ENCODE peak calls at places on chromosomes 7 and 10, in seven cellular contexts. One of them, this sample, is unnamed.

GRCh38 chr7:48497521-48497920 is 326.3 kb downstream of the ABCA13 start:
- DNase-seq in colonic mucosa: no peak
- DNase-seq in right lobe of liver: no peak
- DNase-seq in PC-3: no peak
- DNase-seq in HCT116: no peak
- DNase-seq in transverse colon: no peak
- DNase-seq in breast epithelium: no peak
- DNase-seq in this sample: no peak

GRCh38 chr10:78267598-78267997 is 233.9 kb downstream of the RPS24 start:
- DNase-seq in colonic mucosa: no peak
- DNase-seq in right lobe of liver: no peak
- DNase-seq in PC-3: peak; percentile 43
- DNase-seq in HCT116: no peak
- DNase-seq in transverse colon: no peak
- DNase-seq in breast epithelium: no peak
- DNase-seq in this sample: no peak

GRCh38 chr10:77643795-77644468 is 6.3 kb upstream of the KCNMA1 start:
- DNase-seq in colonic mucosa: peak; percentile 32
- DNase-seq in right lobe of liver: peak; percentile 38
- DNase-seq in PC-3: peak; percentile 98
- DNase-seq in HCT116: peak; percentile 49
- DNase-seq in transverse colon: peak; percentile 44
- DNase-seq in breast epithelium: no peak
- DNase-seq in this sample: no peak

GRCh38 chr7:129690701-129691100 is 79.2 kb downstream of the NRF1 start:
- DNase-seq in colonic mucosa: no peak
- DNase-seq in right lobe of liver: no peak
- DNase-seq in PC-3: peak; percentile 64
- DNase-seq in HCT116: no peak
- DNase-seq in transverse colon: no peak
- DNase-seq in breast epithelium: no peak
- DNase-seq in this sample: no peak

GRCh38 chr10:7111574-7111973 is 299.3 kb downstream of the SFMBT2 start:
- DNase-seq in colonic mucosa: no peak
- DNase-seq in right lobe of liver: no peak
- DNase-seq in PC-3: peak; percentile 73
- DNase-seq in HCT116: no peak
- DNase-seq in transverse colon: no peak
- DNase-seq in breast epithelium: no peak
- DNase-seq in this sample: no peak

GRCh38 chr7:26658080-26658697 is 206.2 kb downstream of the SKAP2 start:
- DNase-seq in colonic mucosa: no peak
- DNase-seq in right lobe of liver: no peak
- DNase-seq in PC-3: peak; percentile 23
- DNase-seq in HCT116: no peak
- DNase-seq in transverse colon: no peak
- DNase-seq in breast epithelium: no peak
- DNase-seq in this sample: no peak

GRCh38 chr7:79980376-79980775 is 154.3 kb upstream of the GNAI1 start:
- DNase-seq in colonic mucosa: no peak
- DNase-seq in right lobe of liver: no peak
- DNase-seq in PC-3: no peak
- DNase-seq in HCT116: no peak
- DNase-seq in transverse colon: no peak
- DNase-seq in breast epithelium: no peak
- DNase-seq in this sample: no peak

GRCh38 chr7:41882271-41882670 is 179.4 kb upstream of the INHBA start:
- DNase-seq in colonic mucosa: no peak
- DNase-seq in right lobe of liver: no peak
- DNase-seq in PC-3: no peak
- DNase-seq in HCT116: no peak
- DNase-seq in transverse colon: no peak
- DNase-seq in breast epithelium: no peak
- DNase-seq in this sample: no peak

GRCh38 chr10:43961523-43962345 is 313.1 kb upstream of the ZNF32 start:
- DNase-seq in colonic mucosa: no peak
- DNase-seq in right lobe of liver: no peak
- DNase-seq in PC-3: no peak
- DNase-seq in HCT116: no peak
- DNase-seq in transverse colon: no peak
- DNase-seq in breast epithelium: no peak
- DNase-seq in this sample: no peak

DNA sequence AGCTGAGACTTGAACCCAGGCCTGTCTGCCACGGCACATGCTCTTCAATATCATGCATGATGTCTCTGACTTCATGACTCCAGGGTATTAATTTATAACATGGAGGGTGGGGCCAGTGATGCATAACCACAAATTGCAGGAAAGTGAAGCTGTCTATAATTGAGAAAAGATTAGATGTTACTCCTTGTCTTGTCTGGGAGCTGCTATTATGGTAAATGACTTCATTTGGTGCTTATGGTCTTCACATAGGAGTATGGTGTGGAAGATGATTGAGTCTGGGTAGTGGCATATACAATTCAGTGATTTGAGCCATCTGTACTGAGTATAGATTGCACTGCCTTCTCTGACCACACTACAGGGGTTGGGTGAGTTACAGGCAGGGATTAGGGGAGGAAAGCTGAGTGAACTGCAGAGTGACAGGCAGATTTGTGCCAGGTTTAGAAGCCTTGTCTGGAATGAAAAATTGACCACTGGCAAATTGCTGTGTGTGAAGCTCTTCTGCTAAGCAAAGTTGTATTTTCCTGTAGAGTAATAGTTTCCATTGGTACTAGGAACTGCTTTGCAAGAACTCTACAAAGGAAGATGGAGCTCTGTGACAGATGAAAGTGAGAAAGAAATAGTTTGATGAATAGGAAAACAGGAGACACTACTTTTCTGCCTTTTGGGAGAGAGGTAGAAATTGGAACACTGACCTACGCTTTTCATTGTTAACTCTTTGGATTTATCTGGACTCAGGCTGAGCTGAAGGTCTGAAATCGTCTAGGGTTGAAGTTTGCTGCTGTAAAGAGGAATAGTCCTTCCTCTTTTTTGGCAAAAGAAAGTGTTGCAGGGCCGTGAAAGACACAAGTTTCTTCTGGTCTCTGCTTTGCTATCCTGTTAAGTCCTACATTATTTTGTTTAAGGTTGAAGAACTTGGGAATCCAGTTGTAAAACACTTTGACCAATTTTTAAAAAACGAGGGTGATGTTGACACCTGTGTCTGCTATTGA is 2.7 kb downstream of the SND1 start:
- DNase-seq in colonic mucosa: no peak
- DNase-seq in right lobe of liver: no peak
- DNase-seq in PC-3: no peak
- DNase-seq in HCT116: no peak
- DNase-seq in transverse colon: no peak
- DNase-seq in breast epithelium: no peak
- DNase-seq in this sample: no peak
- H3K4me1 ChIP-seq in colonic mucosa: no peaks in the 10 kb centered on the region
- H3K4me1 ChIP-seq in right lobe of liver: peaks cover 31% of the 10 kb centered on the region
- H3K4me1 ChIP-seq in PC-3: peaks cover 30% of the 10 kb centered on the region
- H3K4me1 ChIP-seq in HCT116: peaks cover 22% of the 10 kb centered on the region
- H3K4me1 ChIP-seq in transverse colon: peaks cover 6% of the 10 kb centered on the region
- H3K4me1 ChIP-seq in breast epithelium: no peaks in the 10 kb centered on the region
- H3K4me1 ChIP-seq in this sample: peaks cover 17% of the 10 kb centered on the region

DNA sequence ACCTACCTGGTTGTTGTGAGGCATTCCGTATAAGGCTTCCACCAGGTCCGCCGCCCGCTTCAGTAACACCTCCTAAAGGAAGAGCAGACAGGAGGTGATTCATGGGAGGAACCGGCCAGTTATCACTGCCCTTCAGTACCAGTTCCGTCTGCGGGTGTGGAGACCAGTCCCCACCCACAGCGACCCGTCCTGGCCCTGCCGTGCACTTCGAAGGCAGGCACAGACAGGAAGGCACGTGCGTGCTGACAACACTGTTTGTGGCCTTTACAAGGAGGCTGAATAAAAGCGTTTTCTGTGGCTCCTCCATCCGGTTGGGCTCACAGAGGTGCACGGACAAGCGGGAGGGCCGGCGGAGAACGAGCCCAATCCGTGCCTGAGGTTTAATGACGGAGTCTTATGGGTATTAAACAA is 120.9 kb downstream of the EBF3 start:
- DNase-seq in colonic mucosa: no peak
- DNase-seq in right lobe of liver: no peak
- DNase-seq in PC-3: no peak
- DNase-seq in HCT116: no peak
- DNase-seq in transverse colon: no peak
- DNase-seq in breast epithelium: no peak
- DNase-seq in this sample: no peak
- TF ChIP-seq CTCF in colonic mucosa: no peak
- TF ChIP-seq CTCF in right lobe of liver: no peak
- TF ChIP-seq CTCF in PC-3: no peak
- TF ChIP-seq CTCF in HCT116: no peak
- TF ChIP-seq CTCF in transverse colon: no peak
- TF ChIP-seq CTCF in breast epithelium: no peak
- TF ChIP-seq CTCF in this sample: no peak

DNA sequence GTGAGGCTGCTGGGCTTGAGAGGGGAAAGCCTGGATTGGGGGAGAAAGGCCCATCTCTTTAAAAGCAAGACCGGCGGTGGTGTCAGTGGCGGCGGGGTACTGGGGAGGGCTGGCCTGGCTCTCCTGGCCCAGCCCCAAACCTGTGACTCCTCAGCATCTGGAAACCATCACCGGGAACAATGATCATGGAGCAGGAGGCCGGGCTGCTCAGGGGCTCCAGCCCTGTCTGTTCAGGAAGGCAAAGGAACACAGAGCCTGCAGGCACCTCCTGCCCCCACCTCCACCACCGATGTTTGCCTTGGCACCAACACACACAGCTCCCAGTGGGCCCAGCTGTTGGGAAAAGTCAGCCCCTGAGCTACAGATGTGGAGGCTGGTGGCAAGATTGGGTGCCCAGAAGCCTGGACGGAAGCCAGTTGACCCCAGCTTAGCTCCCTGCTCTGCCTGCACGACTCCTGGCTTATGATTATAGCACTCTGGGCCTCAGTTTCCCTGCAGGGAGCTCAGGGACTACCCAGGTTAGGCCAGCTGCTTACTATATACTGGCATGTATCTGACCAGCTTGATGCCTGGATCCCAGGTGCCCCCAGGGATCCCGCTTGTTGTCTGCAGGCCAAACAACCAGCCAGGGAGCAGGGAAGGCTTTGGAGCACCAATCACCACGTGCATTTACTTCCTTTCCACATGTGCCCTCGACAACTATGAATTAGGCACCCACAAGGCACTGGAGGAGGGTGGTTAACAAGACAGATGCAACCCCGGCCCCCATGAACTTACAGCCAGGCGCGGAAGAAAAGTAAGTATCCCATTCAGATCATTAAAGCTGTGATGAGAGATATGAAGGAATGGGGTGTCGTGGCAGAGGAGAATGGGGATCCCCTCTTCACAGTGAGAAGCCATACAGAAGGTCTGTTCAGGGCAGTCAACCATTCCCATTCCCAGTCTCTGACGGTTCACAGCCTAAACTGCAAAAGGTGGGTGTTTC is 37.3 kb downstream of the ZCCHC24 start:
- DNase-seq in colonic mucosa: no peak
- DNase-seq in right lobe of liver: peak; percentile 48
- DNase-seq in PC-3: no peak
- DNase-seq in HCT116: no peak
- DNase-seq in transverse colon: peak; percentile 51
- DNase-seq in breast epithelium: peak; percentile 53
- DNase-seq in this sample: peak; percentile 38
- H3K4me1 ChIP-seq in colonic mucosa: peaks cover 9% of the 10 kb centered on the region
- H3K4me1 ChIP-seq in right lobe of liver: peaks cover 68% of the 10 kb centered on the region
- H3K4me1 ChIP-seq in PC-3: peaks cover 30% of the 10 kb centered on the region
- H3K4me1 ChIP-seq in HCT116: no peaks in the 10 kb centered on the region
- H3K4me1 ChIP-seq in transverse colon: peaks cover 76% of the 10 kb centered on the region
- H3K4me1 ChIP-seq in breast epithelium: peaks cover 45% of the 10 kb centered on the region
- H3K4me1 ChIP-seq in this sample: no peaks in the 10 kb centered on the region

GRCh38 chr10:61836888-61837747 is 64.4 kb upstream of the ARID5B start:
- DNase-seq in colonic mucosa: no peak
- DNase-seq in right lobe of liver: no peak
- DNase-seq in PC-3: peak; percentile 100
- DNase-seq in HCT116: peak; percentile 77
- DNase-seq in transverse colon: no peak
- DNase-seq in breast epithelium: no peak
- DNase-seq in this sample: no peak
- TF ChIP-seq CTCF in colonic mucosa: no peak
- TF ChIP-seq CTCF in right lobe of liver: no peak
- TF ChIP-seq CTCF in PC-3: no peak
- TF ChIP-seq CTCF in HCT116: no peak
- TF ChIP-seq CTCF in transverse colon: no peak
- TF ChIP-seq CTCF in breast epithelium: no peak
- TF ChIP-seq CTCF in this sample: no peak

GRCh38 chr10:110868981-110869380 is 2.7 kb upstream of the PDCD4 start:
- DNase-seq in colonic mucosa: no peak
- DNase-seq in right lobe of liver: no peak
- DNase-seq in PC-3: no peak
- DNase-seq in HCT116: no peak
- DNase-seq in transverse colon: no peak
- DNase-seq in breast epithelium: no peak
- DNase-seq in this sample: no peak
- H3K4me1 ChIP-seq in colonic mucosa: peaks cover 3% of the 10 kb centered on the region
- H3K4me1 ChIP-seq in right lobe of liver: peaks cover 4% of the 10 kb centered on the region
- H3K4me1 ChIP-seq in PC-3: peaks cover 28% of the 10 kb centered on the region
- H3K4me1 ChIP-seq in HCT116: peaks cover 40% of the 10 kb centered on the region
- H3K4me1 ChIP-seq in transverse colon: peaks cover 54% of the 10 kb centered on the region
- H3K4me1 ChIP-seq in breast epithelium: no peaks in the 10 kb centered on the region
- H3K4me1 ChIP-seq in this sample: peaks cover 26% of the 10 kb centered on the region

GRCh38 chr7:76383089-76383944 is 24.5 kb upstream of the YWHAG start:
- DNase-seq in colonic mucosa: no peak
- DNase-seq in right lobe of liver: no peak
- DNase-seq in PC-3: no peak
- DNase-seq in HCT116: peak; percentile 81
- DNase-seq in transverse colon: no peak
- DNase-seq in breast epithelium: no peak
- DNase-seq in this sample: no peak
- TF ChIP-seq CTCF in colonic mucosa: no peak
- TF ChIP-seq CTCF in right lobe of liver: no peak
- TF ChIP-seq CTCF in PC-3: no peak
- TF ChIP-seq CTCF in HCT116: peak; percentile 28
- TF ChIP-seq CTCF in transverse colon: no peak
- TF ChIP-seq CTCF in breast epithelium: no peak
- TF ChIP-seq CTCF in this sample: no peak

DNA sequence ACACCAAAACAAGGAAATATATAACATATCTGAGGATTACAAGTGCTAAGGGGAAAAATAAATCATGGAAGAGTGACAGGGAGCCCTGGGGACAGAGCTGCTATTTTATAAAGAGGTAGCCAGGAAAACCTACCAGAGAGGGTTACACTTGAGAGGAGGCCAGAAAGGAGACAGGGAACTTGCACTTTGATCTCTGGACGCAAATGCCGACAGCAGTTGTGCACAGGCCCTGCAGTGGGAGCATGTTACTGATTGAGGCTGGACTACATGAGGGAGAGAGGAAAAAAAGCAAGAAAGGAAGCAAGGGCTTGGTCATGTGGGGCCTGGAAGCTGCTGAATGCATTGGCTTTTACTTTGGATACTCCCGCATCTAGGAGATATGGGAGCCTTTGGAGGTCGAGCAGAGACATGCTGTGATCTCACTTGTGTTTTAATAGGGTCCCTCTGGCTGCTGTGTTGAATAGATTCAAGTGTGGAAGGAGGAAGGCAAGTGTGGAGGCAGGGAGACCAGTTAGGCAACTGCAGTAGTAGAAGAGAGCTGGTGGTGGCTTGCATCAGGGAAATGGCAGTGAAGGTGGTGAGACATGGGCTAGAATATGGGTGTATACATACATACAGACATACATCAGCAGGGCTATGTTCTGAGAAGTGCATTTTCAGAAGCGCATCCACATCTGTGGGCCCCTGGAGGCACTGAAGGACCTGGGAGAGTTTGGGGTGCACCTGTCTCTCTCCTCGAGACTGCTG is 26.2 kb downstream of the MINDY4 start:
- DNase-seq in colonic mucosa: peak; percentile 46
- DNase-seq in right lobe of liver: no peak
- DNase-seq in PC-3: no peak
- DNase-seq in HCT116: no peak
- DNase-seq in transverse colon: no peak
- DNase-seq in breast epithelium: no peak
- DNase-seq in this sample: no peak
- H3K4me1 ChIP-seq in colonic mucosa: peaks cover 4% of the 10 kb centered on the region
- H3K4me1 ChIP-seq in right lobe of liver: peaks cover 13% of the 10 kb centered on the region
- H3K4me1 ChIP-seq in PC-3: peaks cover 57% of the 10 kb centered on the region
- H3K4me1 ChIP-seq in HCT116: peaks cover 22% of the 10 kb centered on the region
- H3K4me1 ChIP-seq in transverse colon: peaks cover 32% of the 10 kb centered on the region
- H3K4me1 ChIP-seq in breast epithelium: peaks cover 7% of the 10 kb centered on the region
- H3K4me1 ChIP-seq in this sample: peaks cover 40% of the 10 kb centered on the region